ENCODE peak calls at places on chromosomes 4 and X, in six cellular contexts. K is right atrium auricular region, P is spleen, E is heart left ventricle, C is right cardiac atrium, Z is esophagus squamous epithelium. V is an unnamed sample. For H3K4me1, the result is how much of the 10 kb centered on the place peaks cover.

GRCh38 chr4:177163532-177163931 is 146.1 kb upstream of the NEIL3 start:
- DNase-seq in K (no peak), P (no peak), E (no peak), C (no peak), Z (no peak), V (no peak)

GRCh38 chr4:55444822-55445221 is 49.1 kb downstream of the TMEM165 start:
- DNase-seq in K (no peak), P (no peak), E (no peak), C (no peak), Z (no peak), V (peak)

GRCh38 chrX:30762754-30763153 is 109.5 kb downstream of the GK start:
- DNase-seq in K (no peak), P (no peak), E (no peak), C (no peak), Z (no peak), V (no peak)

GRCh38 chr4:133403913-133404312 is 254.8 kb downstream of the PCDH10 start:
- DNase-seq in K (no peak), P (no peak), E (no peak), C (no peak), Z (no peak), V (no peak)

GRCh38 chrX:112614640-112615039 is 65.1 kb downstream of the LHFPL1 start:
- DNase-seq in K (no peak), P (no peak), E (no peak), C (no peak), Z (no peak), V (no peak)

GRCh38 chr4:20418865-20419451 is 167.3 kb downstream of the SLIT2 start:
- DNase-seq in K (no peak), P (no peak), E (no peak), C (no peak), Z (no peak), V (no peak)

GRCh38 chr4:93897559-93897958 is 69.0 kb downstream of the ATOH1 start:
- DNase-seq in K (no peak), P (no peak), E (no peak), C (no peak), Z (no peak), V (no peak)

GRCh38 chr4:94523033-94523590 is 71.4 kb downstream of the PDLIM5 start:
- DNase-seq in K (no peak), P (no peak), E (no peak), C (no peak), Z (no peak), V (no peak)

GRCh38 chr4:38730830-38731646 is 51.8 kb downstream of the TLR10 start:
- DNase-seq in K (peak), P (peak), E (peak), C (peak), Z (peak), V (peak)

GRCh38 chr4:89307446-89308160 is at the start of gene GPRIN3:
- DNase-seq in K (no peak), P (peak), E (peak), C (peak), Z (peak), V (peak)

GRCh38 chrX:45788941-45789348 is 588.3 kb upstream of the DIPK2B start:
- DNase-seq in K (peak), P (peak), E (peak), C (peak), Z (no peak), V (no peak)

GRCh38 chrX:51336584-51336983 is 4.0 kb downstream of the NUDT10 start:
- DNase-seq in K (no peak), P (no peak), E (peak), C (no peak), Z (no peak), V (peak)

GRCh38 chr4:98448923-98449322 is 187.7 kb downstream of the RAP1GDS1 start:
- DNase-seq in K (no peak), P (peak), E (no peak), C (no peak), Z (no peak), V (peak)

DNA sequence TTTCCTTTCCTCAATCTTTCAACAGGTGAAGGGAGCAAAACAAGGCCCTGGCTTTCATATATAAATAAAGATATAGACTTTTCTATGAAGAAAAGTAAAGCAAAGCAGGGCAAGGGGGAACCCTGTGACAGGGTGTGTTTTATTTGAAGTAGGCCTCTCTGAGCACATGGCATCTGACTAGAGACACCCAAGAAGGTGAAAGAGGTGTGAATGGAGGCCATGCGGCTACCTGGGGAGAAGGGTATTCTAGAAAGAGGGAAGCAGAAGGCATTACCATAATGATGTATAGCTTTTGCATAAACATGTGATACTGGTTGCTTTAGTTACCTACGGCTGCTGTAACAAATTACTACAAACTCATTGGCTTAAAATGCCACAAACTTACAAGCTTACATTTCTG is 75.8 kb downstream of the DHX15 start:
- DNase-seq in K (no peak), P (no peak), E (no peak), C (no peak), Z (no peak), V (no peak)
- H3K4me1 ChIP-seq in K (under half), P (under half), E (under half), C (under half), Z (under half), V (under half)

GRCh38 chr4:142353149-142353738 is 492.9 kb downstream of the INPP4B start:
- DNase-seq in K (no peak), P (no peak), E (no peak), C (no peak), Z (no peak), V (no peak)

GRCh38 chr4:142351958-142352357 is 494.1 kb downstream of the INPP4B start:
- DNase-seq in K (no peak), P (no peak), E (no peak), C (no peak), Z (no peak), V (no peak)

GRCh38 chr4:142352682-142353081 is 493.4 kb downstream of the INPP4B start:
- DNase-seq in K (no peak), P (no peak), E (no peak), C (no peak), Z (no peak), V (no peak)

GRCh38 chr4:142348489-142349076 is 497.5 kb downstream of the INPP4B start:
- DNase-seq in K (no peak), P (no peak), E (no peak), C (no peak), Z (no peak), V (no peak)

DNA sequence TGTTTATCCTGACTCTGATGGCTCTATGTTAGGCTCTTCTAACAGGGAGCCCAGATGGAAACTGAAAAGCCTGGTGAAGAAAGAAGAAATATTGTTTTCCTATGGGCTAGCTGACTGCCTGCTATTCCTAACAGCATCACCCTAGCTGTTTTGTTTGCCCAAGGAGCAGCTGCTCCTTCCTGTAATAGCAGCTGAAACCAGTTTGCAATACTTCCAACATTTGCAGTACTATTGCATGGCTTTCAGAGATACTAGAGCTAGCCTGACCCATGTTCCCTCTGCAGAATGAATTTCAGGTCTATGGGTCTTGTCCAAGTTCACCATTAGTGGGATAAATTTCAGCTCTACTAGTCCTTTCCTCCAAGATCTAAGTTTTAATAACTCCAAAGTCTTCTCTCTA is 495.2 kb downstream of the INPP4B start:
- DNase-seq in K (no peak), P (no peak), E (no peak), C (no peak), Z (no peak), V (no peak)
- H3K4me1 ChIP-seq in K (half or more), P (under half), E (under half), C (under half), Z (under half), V (under half)

DNA sequence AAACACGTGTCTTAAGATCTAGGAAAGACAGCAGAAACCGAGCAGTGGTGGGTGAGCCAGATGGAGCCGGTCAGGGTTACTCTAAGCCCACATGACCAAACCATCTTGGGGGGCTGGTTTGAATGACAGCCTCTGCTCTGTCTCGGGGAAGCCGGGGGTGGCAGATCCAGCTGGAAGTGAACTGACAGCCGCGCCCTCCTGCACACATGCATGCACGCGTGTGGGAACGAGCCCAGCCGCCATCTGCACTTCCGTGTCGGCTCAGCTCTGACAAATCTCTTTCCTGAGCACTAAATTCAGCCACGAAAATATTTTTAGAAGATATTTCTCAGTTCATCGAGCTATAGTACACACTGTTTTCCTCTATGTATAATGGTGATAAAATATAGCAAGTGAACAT is 115.6 kb downstream of the DCTD start:
- DNase-seq in K (no peak), P (no peak), E (no peak), C (no peak), Z (no peak), V (no peak)
- H3K4me1 ChIP-seq in K (under half), P (under half), E (under half), C (under half), Z (under half), V (under half)

GRCh38 chr4:185671041-185671440 is 135.7 kb upstream of the PDLIM3 start:
- DNase-seq in K (no peak), P (no peak), E (no peak), C (no peak), Z (no peak), V (no peak)

GRCh38 chr4:185671496-185671895 is 136.2 kb upstream of the PDLIM3 start:
- DNase-seq in K (no peak), P (no peak), E (no peak), C (no peak), Z (no peak), V (no peak)

GRCh38 chr4:185672151-185672550 is 136.8 kb upstream of the PDLIM3 start:
- DNase-seq in K (no peak), P (no peak), E (no peak), C (no peak), Z (no peak), V (no peak)

GRCh38 chr4:185672618-185673017 is 137.3 kb upstream of the PDLIM3 start:
- DNase-seq in K (no peak), P (no peak), E (no peak), C (no peak), Z (no peak), V (no peak)

DNA sequence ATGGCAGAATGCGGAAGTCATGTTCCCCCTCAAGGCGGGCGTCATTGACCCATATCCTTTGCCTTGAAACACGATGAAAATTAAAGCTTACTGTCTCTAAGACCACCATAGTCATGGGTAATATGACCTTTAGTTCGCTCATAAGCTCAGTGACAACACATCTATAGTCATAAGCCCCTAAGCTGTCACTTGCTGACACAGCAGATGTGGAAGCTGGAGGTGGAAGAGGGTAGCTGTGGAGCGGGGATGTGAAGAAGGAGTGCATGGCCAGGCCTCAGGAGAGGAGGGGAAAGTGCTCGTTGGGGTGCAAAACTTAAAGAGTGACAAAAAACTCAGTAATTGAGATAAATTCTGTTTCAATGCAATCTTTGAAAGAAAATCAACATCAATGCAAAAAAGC is 134.0 kb upstream of the PDLIM3 start:
- DNase-seq in K (no peak), P (no peak), E (no peak), C (no peak), Z (no peak), V (no peak)
- H3K4me1 ChIP-seq in K (under half), P (under half), E (under half), C (under half), Z (under half), V (under half)

GRCh38 chr4:185115827-185116232 is 27.2 kb upstream of the SLC25A4 start:
- DNase-seq in K (peak), P (no peak), E (peak), C (peak), Z (no peak), V (peak)

GRCh38 chr4:185120631-185120946 is 22.5 kb upstream of the SLC25A4 start:
- DNase-seq in K (no peak), P (no peak), E (no peak), C (no peak), Z (no peak), V (no peak)

GRCh38 chr4:185113340-185113739 is 29.7 kb upstream of the SLC25A4 start:
- DNase-seq in K (no peak), P (no peak), E (no peak), C (no peak), Z (no peak), V (no peak)

GRCh38 chr4:185119927-185120630 is 23.0 kb upstream of the SLC25A4 start:
- DNase-seq in K (no peak), P (no peak), E (no peak), C (no peak), Z (no peak), V (no peak)

DNA sequence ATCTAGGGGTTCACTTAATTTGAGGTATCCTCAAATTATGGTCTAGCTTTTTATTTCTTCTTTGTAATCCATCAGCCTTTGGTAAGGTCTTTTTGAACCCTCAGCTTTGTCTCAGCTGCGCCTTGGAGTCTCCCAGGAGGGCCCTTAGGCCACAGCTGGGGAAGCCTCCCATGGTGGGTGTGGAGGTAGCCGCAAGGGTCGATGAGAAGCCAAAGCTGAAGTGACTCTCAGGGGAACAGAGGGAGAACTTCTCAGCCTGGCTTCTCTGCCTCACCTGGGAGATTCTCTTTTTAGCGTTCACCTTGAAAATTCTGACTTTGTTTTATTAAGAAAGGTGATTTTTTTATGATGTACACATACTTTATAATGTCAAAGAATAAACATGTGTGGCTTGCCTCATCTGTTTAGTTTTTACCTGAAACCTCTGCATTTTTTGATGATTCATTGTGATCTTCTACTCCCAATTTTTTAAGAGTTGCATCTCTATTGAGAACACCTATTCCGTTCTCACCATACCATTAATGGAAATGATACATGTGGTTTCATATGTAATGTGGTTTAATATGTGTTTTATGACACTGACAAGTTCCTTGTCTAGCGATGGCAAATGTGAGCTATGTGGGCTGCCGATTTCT is 25.6 kb upstream of the SLC25A4 start:
- DNase-seq in K (no peak), P (no peak), E (no peak), C (no peak), Z (no peak), V (no peak)
- H3K4me1 ChIP-seq in K (half or more), P (under half), E (under half), C (under half), Z (under half), V (under half)

DNA sequence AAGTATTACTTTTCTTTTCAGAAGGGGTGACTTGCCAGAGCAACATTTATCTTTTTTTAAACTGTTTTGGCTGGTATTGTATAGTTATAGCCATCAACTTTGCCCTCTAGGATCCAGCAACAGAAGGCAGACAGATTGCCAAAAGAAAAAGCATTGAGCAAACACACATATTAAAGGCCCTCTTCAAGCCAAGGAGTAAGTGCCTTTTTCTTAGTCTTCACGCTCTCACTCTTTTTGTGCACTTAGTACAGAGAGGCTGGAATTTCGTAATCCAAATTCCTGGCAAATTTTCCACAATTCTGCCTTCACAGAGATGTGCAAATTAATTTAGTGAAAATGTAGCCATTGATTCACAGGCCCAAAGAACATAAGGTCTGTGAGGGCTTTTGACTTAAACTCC is 253.1 kb upstream of the EDA2R start:
- DNase-seq in K (no peak), P (no peak), E (no peak), C (no peak), Z (no peak), V (no peak)
- H3K4me1 ChIP-seq in K (under half), P (under half), E (under half), C (under half), Z (under half), V (under half)

DNA sequence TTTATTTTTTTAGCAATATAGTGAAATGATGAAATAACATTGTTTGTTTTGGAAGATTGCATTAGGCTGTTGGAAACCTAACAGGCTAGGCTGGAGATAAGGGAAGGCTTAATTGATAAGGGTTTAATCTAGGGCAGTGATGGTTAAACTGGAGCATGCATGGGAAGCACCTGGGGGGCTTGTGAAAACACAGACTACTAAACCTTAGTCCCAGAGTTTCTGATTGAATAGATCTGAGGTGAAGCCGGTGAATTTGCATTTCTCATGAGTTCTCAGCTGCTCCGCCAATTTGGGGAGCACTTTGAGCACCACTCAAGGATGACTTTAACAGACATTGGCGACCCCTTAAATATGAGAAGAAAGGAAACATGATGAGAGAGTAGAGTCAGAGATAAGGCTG is 11.5 kb downstream of the STK26 start:
- DNase-seq in K (no peak), P (no peak), E (no peak), C (no peak), Z (no peak), V (no peak)
- H3K4me1 ChIP-seq in K (under half), P (under half), E (under half), C (under half), Z (under half), V (under half)

DNA sequence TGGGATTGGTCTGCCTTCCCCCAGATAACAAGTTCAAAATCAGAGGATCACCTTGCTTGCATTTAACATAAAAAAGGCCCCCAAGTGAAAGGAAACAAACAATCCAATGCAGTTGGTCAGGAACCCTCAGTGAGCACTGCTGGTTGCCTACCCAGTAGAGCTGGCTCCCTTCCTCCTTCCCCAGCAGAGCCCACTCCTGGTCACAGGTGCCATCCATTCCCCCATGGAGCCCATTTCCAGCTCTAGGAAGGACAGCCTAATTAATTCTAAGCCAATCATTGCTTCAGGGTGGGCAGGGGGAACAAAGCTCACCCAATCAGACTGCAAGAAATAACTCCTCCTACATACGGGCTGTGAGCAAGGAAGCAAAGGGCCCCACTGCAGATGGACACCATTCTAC is 86.6 kb downstream of the SH3KBP1 start:
- DNase-seq in K (no peak), P (no peak), E (no peak), C (no peak), Z (no peak), V (no peak)
- H3K4me1 ChIP-seq in K (under half), P (under half), E (under half), C (under half), Z (under half), V (under half)

GRCh38 chr4:113586072-113586471 is 175.5 kb downstream of the CAMK2D start:
- DNase-seq in K (no peak), P (no peak), E (no peak), C (no peak), Z (no peak), V (peak)
- H3K4me1 ChIP-seq in K (half or more), P (under half), E (under half), C (under half), Z (under half), V (under half)

GRCh38 chr4:144189121-144189520 is 48.6 kb upstream of the GYPA start:
- DNase-seq in K (no peak), P (no peak), E (no peak), C (no peak), Z (no peak), V (no peak)
- H3K4me1 ChIP-seq in K (under half), P (under half), E (under half), C (under half), Z (under half), V (under half)

V was measured in adrenal gland.